ENCODE peak calls at places on chromosomes 2 and 18, in four cellular contexts. Y, K, F and M are unnamed samples.
A peak's percentile ranks its signal among the peaks of the same experiment; 100 is the strongest.

GRCh38 chr2:169095631-169096105 is 26.3 kb downstream of the DHRS9 start:
- DNase-seq in F (peak; percentile 64), K (no peak), Y (no peak), M (no peak)

GRCh38 chr2:64857581-64858471 is 131.4 kb upstream of the SLC1A4 start:
- DNase-seq in F (no peak), K (peak; percentile 81), Y (no peak), M (no peak)

GRCh38 chr18:5603153-5603552 is 59.4 kb upstream of the EPB41L3 start:
- DNase-seq in K (no peak), F (no peak), Y (no peak), M (no peak)

GRCh38 chr18:28365406-28365805 is 188.5 kb upstream of the CDH2 start:
- DNase-seq in Y (no peak), F (no peak), K (no peak), M (no peak)

GRCh38 chr2:212730994-212731393 is 192.4 kb upstream of the ERBB4 start:
- DNase-seq in Y (no peak), F (no peak), K (no peak), M (no peak)

GRCh38 chr2:218999881-219000568 is 6.8 kb upstream of the CRYBA2 start:
- DNase-seq in F (no peak), Y (peak; percentile 42), K (no peak), M (peak; percentile 41)

GRCh38 chr2:205367536-205367935 is 314.8 kb upstream of the NRP2 start:
- DNase-seq in K (no peak), Y (no peak), F (no peak), M (no peak)

GRCh38 chr18:13323186-13323585 is 104.6 kb downstream of the LDLRAD4 start:
- DNase-seq in K (no peak), F (no peak), Y (no peak), M (no peak)

GRCh38 chr2:177585234-177585863 is 192.8 kb downstream of the AGPS start:
- DNase-seq in F (no peak), K (peak; percentile 48), Y (no peak), M (no peak)

GRCh38 chr2:143936758-143937562 is 583.0 kb downstream of the ZEB2 start:
- DNase-seq in Y (no peak), K (peak; percentile 31), F (no peak), M (no peak)

GRCh38 chr2:240391111-240392051 is 44.1 kb upstream of the GPC1 start:
- DNase-seq in Y (no peak), F (no peak), K (peak; percentile 17), M (no peak)

GRCh38 chr2:30232027-30232800 is 880 bp downstream of the LBH start:
- DNase-seq in F (no peak), K (peak; percentile 63), Y (peak; percentile 40), M (peak; percentile 51)

GRCh38 chr2:127829845-127830246 is 18.9 kb upstream of the WDR33 start:
- DNase-seq in F (peak; percentile 3), K (no peak), Y (peak; percentile 43), M (no peak)

GRCh38 chr2:30398084-30398483 is 49.0 kb upstream of the LCLAT1 start:
- DNase-seq in F (no peak), Y (no peak), K (no peak), M (no peak)

GRCh38 chr18:36281941-36282340 is 15.6 kb upstream of the FHOD3 start:
- DNase-seq in Y (no peak), F (no peak), K (no peak), M (no peak)

GRCh38 chr2:9618410-9618809 is 12.4 kb downstream of the YWHAQ start:
- DNase-seq in K (no peak), F (no peak), Y (no peak), M (no peak)

GRCh38 chr2:69767034-69767433 is 25.1 kb downstream of the ANXA4 start:
- DNase-seq in K (no peak), Y (no peak), F (peak; percentile 75), M (no peak)

GRCh38 chr2:168192839-168193616 is 54.4 kb downstream of the STK39 start:
- DNase-seq in F (no peak), K (no peak), Y (peak; percentile 58), M (no peak)

GRCh38 chr2:169637620-169638019 is 53.5 kb downstream of the PPIG start:
- DNase-seq in K (no peak), Y (no peak), F (peak; percentile 64), M (no peak)

GRCh38 chr2:199410130-199410529 is 47.6 kb downstream of the SATB2 start:
- DNase-seq in Y (no peak), F (no peak), K (no peak), M (no peak)

GRCh38 chr2:40178971-40179370 is 272.9 kb downstream of the SLC8A1 start:
- DNase-seq in Y (peak; percentile 14), K (no peak), F (no peak), M (no peak)

GRCh38 chr2:27727257-27727656 is 44.3 kb upstream of the MRPL33 start:
- DNase-seq in K (no peak), Y (peak; percentile 30), F (no peak), M (no peak)

GRCh38 chr2:151695778-151696177 is 38.5 kb downstream of the NEB start:
- DNase-seq in Y (no peak), K (no peak), F (no peak), M (no peak)

GRCh38 chr2:110206056-110206455 is 1.2 kb upstream of the NPHP1 start:
- DNase-seq in F (no peak), K (peak; percentile 31), Y (no peak), M (no peak)

GRCh38 chr2:240469239-240469636 is 33.8 kb downstream of the GPC1 start:
- DNase-seq in Y (no peak), F (no peak), K (no peak), M (no peak)

GRCh38 chr2:64699712-64700111 is 46.0 kb upstream of the SERTAD2 start:
- DNase-seq in Y (no peak), F (no peak), K (no peak), M (no peak)

GRCh38 chr2:179307972-179308371 is 43.3 kb upstream of the SESTD1 start:
- DNase-seq in Y (no peak), F (no peak), K (no peak), M (no peak)

GRCh38 chr2:149004836-149005235 is 33.7 kb upstream of the LYPD6B start:
- DNase-seq in F (peak; percentile 65), K (no peak), Y (no peak), M (no peak)

GRCh38 chr2:72127401-72128058 is 20.1 kb downstream of the CYP26B1 start:
- DNase-seq in K (no peak), F (no peak), Y (no peak), M (no peak)

GRCh38 chr2:17757321-17757720 is 3.4 kb downstream of the GEN1 start:
- DNase-seq in F (no peak), K (no peak), Y (peak; percentile 43), M (no peak)

GRCh38 chr2:191150451-191151314 is at the start of gene STAT4:
- DNase-seq in K (peak; percentile 36), F (no peak), Y (peak; percentile 71), M (no peak)

GRCh38 chr2:107809835-107810234 is 16.9 kb upstream of the RGPD4 start:
- DNase-seq in Y (no peak), K (no peak), F (no peak), M (no peak)

GRCh38 chr2:171086352-171087290 is 74.1 kb downstream of the TLK1 start:
- DNase-seq in F (peak; percentile 11), K (no peak), Y (peak; percentile 71), M (peak; percentile 64)

GRCh38 chr2:30208453-30208852 is 22.9 kb upstream of the LBH start:
- DNase-seq in F (no peak), K (peak; percentile 63), Y (peak; percentile 72), M (peak; percentile 75)

GRCh38 chr18:8656226-8656625 is 47.0 kb downstream of the RAB12 start:
- DNase-seq in K (no peak), F (no peak), Y (no peak), M (no peak)

GRCh38 chr18:37778417-37779165 is 213.0 kb upstream of the CELF4 start:
- DNase-seq in Y (peak; percentile 59), F (no peak), K (peak; percentile 53), M (peak; percentile 34)

GRCh38 chr2:120820263-120820884 is 84.7 kb downstream of the GLI2 start:
- DNase-seq in F (no peak), K (no peak), Y (peak; percentile 41), M (no peak)

GRCh38 chr2:120819720-120820210 is 84.1 kb downstream of the GLI2 start:
- DNase-seq in Y (no peak), K (no peak), F (no peak), M (no peak)

GRCh38 chr2:120821446-120822160 is 85.9 kb downstream of the GLI2 start:
- DNase-seq in K (no peak), Y (no peak), F (no peak), M (no peak)

GRCh38 chr2:120822908-120823307 is 87.2 kb downstream of the GLI2 start:
- DNase-seq in F (no peak), K (no peak), Y (no peak), M (no peak)

GRCh38 chr2:120820885-120821279 is 85.2 kb downstream of the GLI2 start:
- DNase-seq in K (peak; percentile 46), F (peak; percentile 40), Y (peak; percentile 21), M (no peak)
- H3K4me3 ChIP-seq in K (peak overlapping the region; percentile 42), F (no peak overlapping the region), Y (no peak overlapping the region), M (no peak overlapping the region)

GRCh38 chr2:207330912-207331311 is 165.2 kb upstream of the KLF7 start:
- DNase-seq in F (peak; percentile 88), K (peak; percentile 63), Y (no peak), M (no peak)

GRCh38 chr2:207332473-207333212 is 166.9 kb upstream of the KLF7 start:
- DNase-seq in F (no peak), Y (no peak), K (no peak), M (no peak)

GRCh38 chr2:207331674-207332073 is 165.9 kb upstream of the KLF7 start:
- DNase-seq in Y (no peak), F (no peak), K (no peak), M (no peak)

GRCh38 chr2:207327513-207327912 is 161.8 kb upstream of the KLF7 start:
- DNase-seq in F (no peak), K (no peak), Y (no peak), M (no peak)

DNA sequence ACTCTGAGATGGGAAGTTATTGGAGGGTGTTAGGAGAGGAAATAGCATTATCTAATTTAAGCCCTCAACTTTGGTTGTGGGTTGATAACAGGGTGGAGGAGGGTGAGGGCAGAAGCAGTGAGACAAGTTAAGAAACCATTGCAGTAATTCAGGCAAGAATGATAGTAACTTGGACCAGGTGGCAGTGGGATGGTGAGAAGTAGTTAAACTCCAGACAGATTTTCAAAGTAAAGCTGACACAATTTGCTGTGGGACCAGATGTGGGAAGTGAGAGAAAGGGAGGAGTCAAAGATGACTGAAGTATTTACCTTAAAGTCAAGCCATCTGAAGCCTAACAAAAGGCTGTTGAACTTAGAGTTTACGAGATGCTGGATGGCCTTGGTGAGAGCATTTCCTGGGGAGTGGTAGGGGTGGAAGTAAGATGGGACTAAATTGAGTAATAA is 163.2 kb upstream of the KLF7 start:
- DNase-seq in F (no peak), Y (no peak), K (no peak), M (no peak)
- H3K4me3 ChIP-seq in F (no peak overlapping the region), Y (no peak overlapping the region), K (no peak overlapping the region), M (no peak overlapping the region)

GRCh38 chr2:162070228-162070918 is 3.6 kb downstream of the DPP4 start:
- DNase-seq in K (no peak), F (no peak), Y (no peak), M (no peak)
- H3K4me3 ChIP-seq in K (no peak overlapping the region), F (no peak overlapping the region), Y (no peak overlapping the region), M (no peak overlapping the region)

DNA sequence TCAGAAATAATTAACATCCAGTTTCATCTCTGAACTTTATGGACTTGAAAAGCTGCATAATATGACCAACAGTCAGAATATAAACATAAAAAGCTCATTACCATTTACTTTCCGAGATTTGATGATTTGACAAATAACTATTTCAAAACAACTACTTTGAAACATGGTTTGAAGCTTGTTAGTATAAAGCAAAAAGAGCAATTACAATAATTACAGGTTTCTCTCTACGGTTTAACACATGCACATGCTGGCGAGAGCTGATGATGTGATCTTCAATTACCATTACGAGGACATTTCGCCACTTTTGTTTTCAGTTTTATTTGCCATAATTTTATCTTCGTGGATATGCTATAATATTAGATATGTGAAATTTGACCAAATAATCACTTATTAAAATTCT is 270.2 kb downstream of the TCF4 start:
- DNase-seq in K (no peak), Y (no peak), F (no peak), M (no peak)
- H3K4me3 ChIP-seq in K (peak overlapping the region; percentile 79), Y (no peak overlapping the region), F (peak overlapping the region; percentile 22), M (no peak overlapping the region)